ENCODE peak calls at places on chromosome 4, in ten cellular contexts. Q is DMS153; D is ELF-1; E is mucosa of descending colon; F is type B pancreatic cell; S is activated CD4-positive, CD25-positive, alpha-beta regulatory T cell; B is T-cell; A is ascending aorta; K is right atrium auricular region; T is Daoy. V is an unnamed sample.

GRCh38 chr4:8774071-8774470 is 97.6 kb downstream of the HMX1 start:
- DNase-seq in Q (no peak), D (no peak), E (peak; percentile 27), F (no peak), S (no peak), B (no peak), A (no peak), K (no peak), T (no peak), V (no peak)

GRCh38 chr4:80201326-80202151 is 4.2 kb downstream of the PRDM8 start:
- DNase-seq in Q (peak; percentile 56), D (no peak), E (no peak), F (no peak), S (peak; percentile 59), B (peak; percentile 57), A (peak; percentile 74), K (no peak), T (no peak), V (peak; percentile 58)

GRCh38 chr4:23789765-23790164 is 100.1 kb downstream of the PPARGC1A start:
- DNase-seq in Q (no peak), D (peak; percentile 18), E (no peak), F (no peak), S (no peak), B (no peak), A (peak; percentile 72), K (peak; percentile 80), T (peak; percentile 51), V (no peak)

GRCh38 chr4:13701937-13702446 is 74.5 kb upstream of the BOD1L1 start:
- DNase-seq in Q (no peak), D (peak; percentile 24), E (no peak), F (no peak), S (no peak), B (no peak), A (no peak), K (no peak), T (peak; percentile 43), V (no peak)

GRCh38 chr4:74583066-74583700 is 138.2 kb downstream of the AREG start:
- DNase-seq in Q (no peak), D (no peak), E (no peak), F (no peak), S (no peak), B (no peak), A (no peak), K (no peak), T (no peak), V (no peak)

GRCh38 chr4:179750374-179750773 is 2308.1 kb upstream of the AGA start:
- DNase-seq in Q (peak; percentile 91), D (no peak), E (no peak), F (no peak), S (no peak), B (no peak), A (no peak), K (no peak), T (peak; percentile 1), V (no peak)

GRCh38 chr4:3234171-3235029 is 14.6 kb upstream of the MSANTD1 start:
- DNase-seq in Q (no peak), D (no peak), E (peak; percentile 40), F (no peak), S (no peak), B (no peak), A (no peak), K (no peak), T (no peak), V (no peak)

GRCh38 chr4:150080335-150080734 is 2.1 kb downstream of the DCLK2 start:
- DNase-seq in Q (no peak), D (no peak), E (no peak), F (no peak), S (no peak), B (no peak), A (no peak), K (no peak), T (no peak), V (no peak)

GRCh38 chr4:146096374-146096773 is 79.1 kb upstream of the LSM6 start:
- DNase-seq in Q (no peak), D (no peak), E (no peak), F (no peak), S (no peak), B (no peak), A (no peak), K (no peak), T (no peak), V (no peak)

GRCh38 chr4:1856920-1857699 is 1.2 kb upstream of the LETM1 start:
- DNase-seq in Q (no peak), D (peak; percentile 62), E (peak; percentile 61), F (no peak), S (no peak), B (no peak), A (no peak), K (no peak), T (no peak), V (no peak)

GRCh38 chr4:5863461-5864113 is 29.3 kb downstream of the CRMP1 start:
- DNase-seq in Q (no peak), D (no peak), E (no peak), F (no peak), S (no peak), B (no peak), A (no peak), K (no peak), T (peak; percentile 92), V (no peak)

GRCh38 chr4:127618427-127618826 is 14.3 kb upstream of the INTU start:
- DNase-seq in Q (no peak), D (no peak), E (no peak), F (no peak), S (no peak), B (no peak), A (no peak), K (no peak), T (no peak), V (no peak)

GRCh38 chr4:126479709-126480108 is 1153.0 kb upstream of the INTU start:
- DNase-seq in Q (no peak), D (peak; percentile 6), E (no peak), F (no peak), S (no peak), B (no peak), A (no peak), K (no peak), T (no peak), V (no peak)

GRCh38 chr4:82905205-82905604 is 4.7 kb downstream of the THAP9 start:
- DNase-seq in Q (no peak), D (no peak), E (no peak), F (no peak), S (no peak), B (no peak), A (no peak), K (no peak), T (peak; percentile 21), V (no peak)

GRCh38 chr4:109214622-109215350 is 87.7 kb downstream of the COL25A1 start:
- DNase-seq in Q (no peak), D (no peak), E (no peak), F (no peak), S (no peak), B (no peak), A (no peak), K (no peak), T (no peak), V (no peak)

GRCh38 chr4:25169446-25169845 is 9.2 kb upstream of the SEPSECS start:
- DNase-seq in Q (no peak), D (no peak), E (no peak), F (no peak), S (no peak), B (no peak), A (no peak), K (no peak), T (no peak), V (no peak)

GRCh38 chr4:120918788-120919187 is 3.7 kb downstream of the PRDM5 start:
- DNase-seq in Q (no peak), D (peak; percentile 4), E (no peak), F (no peak), S (no peak), B (no peak), A (no peak), K (no peak), T (no peak), V (no peak)

GRCh38 chr4:157075811-157076577 is at the start of gene GLRB:
- DNase-seq in Q (no peak), D (peak; percentile 46), E (no peak), F (peak; percentile 70), S (no peak), B (no peak), A (peak; percentile 66), K (no peak), T (peak; percentile 26), V (no peak)

GRCh38 chr4:87839309-87839946 is 6.7 kb downstream of the MEPE start:
- DNase-seq in Q (peak; percentile 1), D (peak; percentile 32), E (no peak), F (no peak), S (no peak), B (no peak), A (no peak), K (peak; percentile 69), T (no peak), V (no peak)

GRCh38 chr4:38456096-38456495 is 207.9 kb upstream of the KLF3 start:
- DNase-seq in Q (no peak), D (no peak), E (peak; percentile 72), F (no peak), S (no peak), B (no peak), A (no peak), K (no peak), T (no peak), V (no peak)

GRCh38 chr4:126451237-126451885 is 1136.6 kb downstream of the FAT4 start:
- DNase-seq in Q (no peak), D (no peak), E (no peak), F (no peak), S (no peak), B (no peak), A (no peak), K (no peak), T (no peak), V (no peak)

GRCh38 chr4:187235456-187236170 is 512.0 kb upstream of the FAT1 start:
- DNase-seq in Q (no peak), D (no peak), E (no peak), F (no peak), S (no peak), B (no peak), A (no peak), K (no peak), T (no peak), V (no peak)

GRCh38 chr4:182227611-182228010 is 15.6 kb upstream of the TENM3 start:
- DNase-seq in Q (no peak), D (no peak), E (no peak), F (no peak), S (no peak), B (no peak), A (no peak), K (no peak), T (no peak), V (no peak)

GRCh38 chr4:93658443-93658842 is 170.1 kb upstream of the ATOH1 start:
- DNase-seq in Q (no peak), D (no peak), E (no peak), F (no peak), S (no peak), B (no peak), A (no peak), K (no peak), T (peak; percentile 13), V (no peak)

GRCh38 chr4:131370846-131371245 is 1778.2 kb upstream of the PCDH10 start:
- DNase-seq in Q (peak; percentile 11), D (no peak), E (no peak), F (no peak), S (no peak), B (no peak), A (no peak), K (no peak), T (no peak), V (no peak)

GRCh38 chr4:57443308-57444243 is 333.4 kb upstream of the IGFBP7 start:
- DNase-seq in Q (no peak), D (no peak), E (no peak), F (no peak), S (no peak), B (no peak), A (no peak), K (no peak), T (no peak), V (no peak)

GRCh38 chr4:9608300-9608699 is 164.1 kb downstream of the DEFB131A start:
- DNase-seq in Q (no peak), D (no peak), E (no peak), F (no peak), S (no peak), B (no peak), A (no peak), K (no peak), T (no peak), V (no peak)

GRCh38 chr4:89024051-89024675 is 32.8 kb downstream of the FAM13A start:
- DNase-seq in Q (peak; percentile 78), D (peak; percentile 5), E (no peak), F (no peak), S (no peak), B (peak; percentile 6), A (peak; percentile 77), K (no peak), T (peak; percentile 36), V (peak; percentile 47)